ENCODE peak calls at places on chromosome 11, in seven cellular contexts. L is HFFc6, I is stomach, Z is A549, Q is COR-L47, D is SHP77 treated with DMSO at 0.1 percent for 48 hours, F is AML-193. Y is an unnamed sample.

GRCh38 chr11:71485466-71485865 is 32.5 kb downstream of the NADSYN1 start:
- DNase-seq in L (no peak), I (no peak), Z (no peak), Q (no peak), D (no peak), F (no peak), Y (no peak)

GRCh38 chr11:1741741-1742140 is 8.7 kb downstream of the IFITM10 start:
- DNase-seq in L (no peak), I (no peak), Z (no peak), Q (no peak), D (no peak), F (no peak), Y (no peak)

GRCh38 chr11:1650034-1650917 is 20.7 kb downstream of the KRTAP5-5 start:
- DNase-seq in L (no peak), I (no peak), Z (peak; percentile 23), Q (no peak), D (no peak), F (no peak), Y (no peak)

GRCh38 chr11:119634301-119634700 is 94.7 kb downstream of the NECTIN1 start:
- DNase-seq in L (no peak), I (no peak), Z (no peak), Q (no peak), D (no peak), F (no peak), Y (no peak)

GRCh38 chr11:76744186-76745058 is 38.7 kb upstream of the TSKU start:
- DNase-seq in L (peak; percentile 32), I (no peak), Z (no peak), Q (no peak), D (no peak), F (no peak), Y (no peak)

GRCh38 chr11:120258661-120259060 is 18.7 kb downstream of the POU2F3 start:
- DNase-seq in L (no peak), I (no peak), Z (no peak), Q (no peak), D (no peak), F (no peak), Y (no peak)

GRCh38 chr11:10920875-10921274 is 63.0 kb upstream of the ZBED5 start:
- DNase-seq in L (no peak), I (no peak), Z (no peak), Q (no peak), D (no peak), F (no peak), Y (no peak)

GRCh38 chr11:43576834-43577521 is 103.6 kb upstream of the HSD17B12 start:
- DNase-seq in L (peak; percentile 34), I (peak; percentile 44), Z (peak; percentile 62), Q (no peak), D (no peak), F (no peak), Y (no peak)

GRCh38 chr11:119433369-119433749 is 10.4 kb upstream of the THY1 start:
- DNase-seq in L (peak; percentile 69), I (no peak), Z (no peak), Q (no peak), D (no peak), F (no peak), Y (no peak)

GRCh38 chr11:36156486-36157150 is 132.6 kb downstream of the COMMD9 start:
- DNase-seq in L (no peak), I (no peak), Z (no peak), Q (peak; percentile 63), D (no peak), F (no peak), Y (no peak)

GRCh38 chr11:62343822-62344609 is 6.8 kb downstream of the ASRGL1 start:
- DNase-seq in L (no peak), I (no peak), Z (no peak), Q (no peak), D (no peak), F (peak; percentile 93), Y (no peak)

GRCh38 chr11:125214466-125215204 is 50.1 kb downstream of the PKNOX2 start:
- DNase-seq in L (no peak), I (no peak), Z (no peak), Q (no peak), D (no peak), F (no peak), Y (no peak)

GRCh38 chr11:2139118-2139490 is at the start of gene IGF2:
- DNase-seq in L (no peak), I (no peak), Z (no peak), Q (peak; percentile 36), D (no peak), F (no peak), Y (no peak)

GRCh38 chr11:86588566-86589090 is 83.8 kb downstream of the ME3 start:
- DNase-seq in L (no peak), I (no peak), Z (no peak), Q (no peak), D (no peak), F (no peak), Y (no peak)

GRCh38 chr11:132054822-132055221 is 684.4 kb downstream of the NTM start:
- DNase-seq in L (peak; percentile 89), I (no peak), Z (no peak), Q (no peak), D (no peak), F (no peak), Y (peak; percentile 20)

GRCh38 chr11:133928628-133929059 is 28.1 kb downstream of the IGSF9B start:
- DNase-seq in L (no peak), I (peak; percentile 30), Z (no peak), Q (peak; percentile 46), D (no peak), F (peak; percentile 70), Y (no peak)

GRCh38 chr11:3865388-3866193 is 10.1 kb downstream of the STIM1 start:
- DNase-seq in L (peak; percentile 54), I (no peak), Z (no peak), Q (no peak), D (no peak), F (no peak), Y (no peak)

GRCh38 chr11:76371170-76371569 is 9.8 kb downstream of the THAP12 start:
- DNase-seq in L (peak; percentile 73), I (no peak), Z (peak; percentile 61), Q (no peak), D (no peak), F (no peak), Y (peak; percentile 16)

GRCh38 chr11:108199446-108200321 is 22.8 kb downstream of the NPAT start:
- DNase-seq in L (peak; percentile 25), I (no peak), Z (no peak), Q (no peak), D (no peak), F (peak; percentile 87), Y (no peak)

GRCh38 chr11:113474362-113475159 is 637 bp downstream of the DRD2 start:
- DNase-seq in L (peak; percentile 6), I (peak; percentile 74), Z (peak; percentile 41), Q (no peak), D (no peak), F (no peak), Y (peak; percentile 15)

GRCh38 chr11:36065436-36065835 is 121.6 kb downstream of the LDLRAD3 start:
- DNase-seq in L (peak; percentile 11), I (no peak), Z (no peak), Q (no peak), D (no peak), F (no peak), Y (no peak)

GRCh38 chr11:69333906-69334305 is 40.0 kb downstream of the MYEOV start:
- DNase-seq in L (no peak), I (peak; percentile 9), Z (no peak), Q (no peak), D (no peak), F (no peak), Y (no peak)

GRCh38 chr11:32479291-32479690 is 44.0 kb upstream of the WT1 start:
- DNase-seq in L (no peak), I (no peak), Z (no peak), Q (no peak), D (no peak), F (no peak), Y (no peak)

GRCh38 chr11:124961972-124962609 is 8.1 kb downstream of the CCDC15 start:
- DNase-seq in L (peak; percentile 79), I (no peak), Z (peak; percentile 68), Q (peak; percentile 37), D (peak; percentile 19), F (peak; percentile 76), Y (peak; percentile 61)

GRCh38 chr11:131886201-131886600 is 515.8 kb downstream of the NTM start:
- DNase-seq in L (no peak), I (no peak), Z (no peak), Q (no peak), D (no peak), F (no peak), Y (no peak)

GRCh38 chr11:19290356-19290755 is 49.6 kb upstream of the E2F8 start:
- DNase-seq in L (no peak), I (no peak), Z (no peak), Q (no peak), D (no peak), F (no peak), Y (no peak)

GRCh38 chr11:63532799-63533475 is 3.7 kb upstream of the PLAAT4 start:
- DNase-seq in L (no peak), I (no peak), Z (no peak), Q (no peak), D (no peak), F (no peak), Y (no peak)

GRCh38 chr11:92838655-92839334 is 130.7 kb upstream of the MTNR1B start:
- DNase-seq in L (no peak), I (no peak), Z (no peak), Q (no peak), D (peak; percentile 55), F (no peak), Y (no peak)

GRCh38 chr11:69425444-69425843 is 56.0 kb upstream of the LINC01488 start:
- DNase-seq in L (no peak), I (no peak), Z (no peak), Q (no peak), D (no peak), F (peak; percentile 82), Y (no peak)